ENCODE peak calls at places on chromosomes 6 and 20, in six cellular contexts. E is stromal cell of bone marrow, L is breast epithelium, H is GM23248, G is activated T-cell treated with anti-CD3 and anti-CD28 coated beads for 48 hours, P is adrenal gland. W is an unnamed sample.

GRCh38 chr6:7073810-7074525 is 33.8 kb upstream of the RREB1 start:
- DNase-seq in E (no peak), L (no peak), H (no peak), G (peak), P (peak), W (no peak)

GRCh38 chr6:121635355-121635754 is 199.9 kb downstream of the GJA1 start:
- DNase-seq in E (no peak), L (no peak), H (no peak), G (no peak), P (no peak), W (no peak)

GRCh38 chr6:816510-817084 is 123.7 kb upstream of the EXOC2 start:
- DNase-seq in E (no peak), L (no peak), H (no peak), G (peak), P (no peak), W (no peak)

GRCh38 chr6:150189176-150189575 is 46.3 kb downstream of the PPP1R14C start:
- DNase-seq in E (no peak), L (no peak), H (no peak), G (no peak), P (no peak), W (no peak)

GRCh38 chr20:41149679-41150131 is 12.4 kb downstream of the PLCG1 start:
- DNase-seq in E (peak), L (no peak), H (peak), G (no peak), P (no peak), W (no peak)

GRCh38 chr6:170114187-170114945 is 176.5 kb downstream of the DLL1 start:
- DNase-seq in E (no peak), L (peak), H (no peak), G (no peak), P (peak), W (no peak)

GRCh38 chr6:118705799-118706481 is 54.5 kb upstream of the CEP85L start:
- DNase-seq in E (no peak), L (no peak), H (peak), G (no peak), P (no peak), W (no peak)

GRCh38 chr6:47404436-47404835 is 73.2 kb upstream of the CD2AP start:
- DNase-seq in E (no peak), L (no peak), H (no peak), G (no peak), P (no peak), W (no peak)

GRCh38 chr6:44009425-44010321 is 117.6 kb downstream of the MRPL14 start:
- DNase-seq in E (no peak), L (peak), H (no peak), G (no peak), P (peak), W (no peak)

GRCh38 chr6:21887301-21888185 is 294.0 kb downstream of the SOX4 start:
- DNase-seq in E (no peak), L (no peak), H (no peak), G (no peak), P (no peak), W (no peak)

GRCh38 chr20:13671500-13672288 is 33.0 kb upstream of the TASP1 start:
- DNase-seq in E (peak), L (no peak), H (peak), G (no peak), P (no peak), W (no peak)

GRCh38 chr6:135162678-135163439 is 18.2 kb upstream of the MYB start:
- DNase-seq in E (no peak), L (no peak), H (peak), G (peak), P (peak), W (no peak)

GRCh38 chr6:15533379-15534044 is 129.3 kb downstream of the DTNBP1 start:
- DNase-seq in E (no peak), L (no peak), H (peak), G (no peak), P (no peak), W (peak)

GRCh38 chr6:17972978-17973622 is 14.3 kb downstream of the KIF13A start:
- DNase-seq in E (no peak), L (no peak), H (no peak), G (no peak), P (no peak), W (no peak)

GRCh38 chr20:39195495-39196129 is 233.5 kb downstream of the DHX35 start:
- DNase-seq in E (no peak), L (no peak), H (no peak), G (no peak), P (no peak), W (no peak)

W was measured in lung.